ENCODE peak calls at places on chromosomes 12 and 14, in six cellular contexts. One of them, this sample, is unnamed.

GRCh38 chr14:96592591-96593388 is 90.6 kb downstream of the PAPOLA start:
- DNase-seq in sigmoid colon: peak; percentile 59
- DNase-seq in PC-3: no peak
- DNase-seq in breast epithelium: no peak
- DNase-seq in GM06990: peak; percentile 69
- DNase-seq in heart right ventricle: no peak
- DNase-seq in this sample: peak; percentile 18

GRCh38 chr14:85607571-85608219 is 77.8 kb downstream of the FLRT2 start:
- DNase-seq in sigmoid colon: no peak
- DNase-seq in PC-3: peak; percentile 69
- DNase-seq in breast epithelium: no peak
- DNase-seq in GM06990: no peak
- DNase-seq in heart right ventricle: no peak
- DNase-seq in this sample: peak; percentile 98

GRCh38 chr12:102959391-102959790 is 1.9 kb downstream of the ASCL1 start:
- DNase-seq in sigmoid colon: no peak
- DNase-seq in PC-3: no peak
- DNase-seq in breast epithelium: no peak
- DNase-seq in GM06990: no peak
- DNase-seq in heart right ventricle: no peak
- DNase-seq in this sample: no peak

GRCh38 chr12:481422-481821 is 21.7 kb downstream of the B4GALNT3 start:
- DNase-seq in sigmoid colon: peak; percentile 65
- DNase-seq in PC-3: no peak
- DNase-seq in breast epithelium: no peak
- DNase-seq in GM06990: no peak
- DNase-seq in heart right ventricle: peak; percentile 75
- DNase-seq in this sample: no peak

GRCh38 chr12:94145231-94145979 is 3.0 kb upstream of the PLXNC1 start:
- DNase-seq in sigmoid colon: no peak
- DNase-seq in PC-3: peak; percentile 61
- DNase-seq in breast epithelium: no peak
- DNase-seq in GM06990: no peak
- DNase-seq in heart right ventricle: no peak
- DNase-seq in this sample: peak; percentile 21

GRCh38 chr14:31206536-31207286 is 882 bp downstream of the HECTD1 start:
- DNase-seq in sigmoid colon: peak; percentile 71
- DNase-seq in PC-3: peak; percentile 16
- DNase-seq in breast epithelium: peak; percentile 20
- DNase-seq in GM06990: peak; percentile 80
- DNase-seq in heart right ventricle: peak; percentile 7
- DNase-seq in this sample: no peak

GRCh38 chr14:34303811-34304210 is 158.2 kb downstream of the SPTSSA start:
- DNase-seq in sigmoid colon: no peak
- DNase-seq in PC-3: no peak
- DNase-seq in breast epithelium: no peak
- DNase-seq in GM06990: no peak
- DNase-seq in heart right ventricle: no peak
- DNase-seq in this sample: no peak

GRCh38 chr12:48122065-48122834 is 3.1 kb downstream of the PFKM start:
- DNase-seq in sigmoid colon: no peak
- DNase-seq in PC-3: peak; percentile 20
- DNase-seq in breast epithelium: no peak
- DNase-seq in GM06990: no peak
- DNase-seq in heart right ventricle: peak; percentile 34
- DNase-seq in this sample: no peak

GRCh38 chr12:32918890-32919791 is 22.6 kb upstream of the PKP2 start:
- DNase-seq in sigmoid colon: no peak
- DNase-seq in PC-3: peak; percentile 72
- DNase-seq in breast epithelium: no peak
- DNase-seq in GM06990: no peak
- DNase-seq in heart right ventricle: peak; percentile 9
- DNase-seq in this sample: peak; percentile 90

GRCh38 chr12:31967569-31967968 is 8.4 kb downstream of the RESF1 start:
- DNase-seq in sigmoid colon: no peak
- DNase-seq in PC-3: no peak
- DNase-seq in breast epithelium: no peak
- DNase-seq in GM06990: no peak
- DNase-seq in heart right ventricle: no peak
- DNase-seq in this sample: no peak

GRCh38 chr12:96811083-96811482 is 96.0 kb upstream of the NEDD1 start:
- DNase-seq in sigmoid colon: no peak
- DNase-seq in PC-3: peak; percentile 99
- DNase-seq in breast epithelium: no peak
- DNase-seq in GM06990: no peak
- DNase-seq in heart right ventricle: no peak
- DNase-seq in this sample: peak; percentile 99

GRCh38 chr12:62866451-62867082 is 68.4 kb downstream of the PPM1H start:
- DNase-seq in sigmoid colon: no peak
- DNase-seq in PC-3: peak; percentile 81
- DNase-seq in breast epithelium: no peak
- DNase-seq in GM06990: no peak
- DNase-seq in heart right ventricle: no peak
- DNase-seq in this sample: peak; percentile 37

GRCh38 chr12:32025906-32026305 is 66.7 kb downstream of the RESF1 start:
- DNase-seq in sigmoid colon: no peak
- DNase-seq in PC-3: no peak
- DNase-seq in breast epithelium: no peak
- DNase-seq in GM06990: no peak
- DNase-seq in heart right ventricle: no peak
- DNase-seq in this sample: no peak

GRCh38 chr14:98162829-98163228 is 1109.2 kb downstream of the BCL11B start:
- DNase-seq in sigmoid colon: no peak
- DNase-seq in PC-3: no peak
- DNase-seq in breast epithelium: no peak
- DNase-seq in GM06990: no peak
- DNase-seq in heart right ventricle: no peak
- DNase-seq in this sample: no peak

GRCh38 chr12:57632369-57632897 is 568 bp downstream of the B4GALNT1 start:
- DNase-seq in sigmoid colon: peak; percentile 67
- DNase-seq in PC-3: peak; percentile 25
- DNase-seq in breast epithelium: peak; percentile 17
- DNase-seq in GM06990: no peak
- DNase-seq in heart right ventricle: no peak
- DNase-seq in this sample: no peak

GRCh38 chr12:6821674-6822433 is at the start of gene GPR162:
- DNase-seq in sigmoid colon: peak; percentile 88
- DNase-seq in PC-3: no peak
- DNase-seq in breast epithelium: no peak
- DNase-seq in GM06990: no peak
- DNase-seq in heart right ventricle: peak; percentile 63
- DNase-seq in this sample: no peak

GRCh38 chr14:103033744-103034143 is 23.6 kb downstream of the CDC42BPB start:
- DNase-seq in sigmoid colon: no peak
- DNase-seq in PC-3: peak; percentile 94
- DNase-seq in breast epithelium: no peak
- DNase-seq in GM06990: no peak
- DNase-seq in heart right ventricle: no peak
- DNase-seq in this sample: no peak

GRCh38 chr12:59780605-59781135 is 184.8 kb downstream of the SLC16A7 start:
- DNase-seq in sigmoid colon: no peak
- DNase-seq in PC-3: peak; percentile 51
- DNase-seq in breast epithelium: no peak
- DNase-seq in GM06990: no peak
- DNase-seq in heart right ventricle: no peak
- DNase-seq in this sample: peak; percentile 63

GRCh38 chr14:31829256-31829923 is 247.7 kb upstream of the ARHGAP5 start:
- DNase-seq in sigmoid colon: no peak
- DNase-seq in PC-3: peak; percentile 13
- DNase-seq in breast epithelium: no peak
- DNase-seq in GM06990: no peak
- DNase-seq in heart right ventricle: no peak
- DNase-seq in this sample: peak; percentile 56

GRCh38 chr14:93683241-93683640 is 105.0 kb downstream of the PRIMA1 start:
- DNase-seq in sigmoid colon: no peak
- DNase-seq in PC-3: no peak
- DNase-seq in breast epithelium: no peak
- DNase-seq in GM06990: no peak
- DNase-seq in heart right ventricle: no peak
- DNase-seq in this sample: peak; percentile 3

GRCh38 chr12:68769941-68770340 is 24.0 kb downstream of the SLC35E3 start:
- DNase-seq in sigmoid colon: no peak
- DNase-seq in PC-3: no peak
- DNase-seq in breast epithelium: no peak
- DNase-seq in GM06990: no peak
- DNase-seq in heart right ventricle: no peak
- DNase-seq in this sample: no peak

GRCh38 chr12:96249196-96250118 is 55.3 kb downstream of the ELK3 start:
- DNase-seq in sigmoid colon: peak; percentile 91
- DNase-seq in PC-3: no peak
- DNase-seq in breast epithelium: no peak
- DNase-seq in GM06990: no peak
- DNase-seq in heart right ventricle: peak; percentile 73
- DNase-seq in this sample: no peak

GRCh38 chr12:97960741-97961608 is 498.4 kb downstream of the RMST start:
- DNase-seq in sigmoid colon: no peak
- DNase-seq in PC-3: peak; percentile 36
- DNase-seq in breast epithelium: no peak
- DNase-seq in GM06990: no peak
- DNase-seq in heart right ventricle: peak; percentile 9
- DNase-seq in this sample: peak; percentile 38

GRCh38 chr14:91545946-91546716 is 36.0 kb upstream of the PPP4R3A start:
- DNase-seq in sigmoid colon: no peak
- DNase-seq in PC-3: peak; percentile 69
- DNase-seq in breast epithelium: no peak
- DNase-seq in GM06990: no peak
- DNase-seq in heart right ventricle: no peak
- DNase-seq in this sample: peak; percentile 17

GRCh38 chr12:132827763-132828703 is 636 bp downstream of the GOLGA3 start:
- DNase-seq in sigmoid colon: no peak
- DNase-seq in PC-3: peak; percentile 77
- DNase-seq in breast epithelium: peak; percentile 25
- DNase-seq in GM06990: peak; percentile 47
- DNase-seq in heart right ventricle: peak; percentile 14
- DNase-seq in this sample: peak; percentile 72

GRCh38 chr14:22900088-22900799 is 17.2 kb downstream of the REM2 start:
- DNase-seq in sigmoid colon: no peak
- DNase-seq in PC-3: peak; percentile 80
- DNase-seq in breast epithelium: no peak
- DNase-seq in GM06990: no peak
- DNase-seq in heart right ventricle: peak; percentile 44
- DNase-seq in this sample: peak; percentile 72

GRCh38 chr12:128365831-128366231 is 98.9 kb downstream of the TMEM132C start:
- DNase-seq in sigmoid colon: peak; percentile 72
- DNase-seq in PC-3: no peak
- DNase-seq in breast epithelium: no peak
- DNase-seq in GM06990: no peak
- DNase-seq in heart right ventricle: no peak
- DNase-seq in this sample: no peak

GRCh38 chr12:43957732-43958131 is 121.9 kb downstream of the TMEM117 start:
- DNase-seq in sigmoid colon: no peak
- DNase-seq in PC-3: peak; percentile 79
- DNase-seq in breast epithelium: no peak
- DNase-seq in GM06990: peak; percentile 10
- DNase-seq in heart right ventricle: peak; percentile 12
- DNase-seq in this sample: peak; percentile 66

GRCh38 chr12:65930114-65930828 is 106.0 kb downstream of the HMGA2 start:
- DNase-seq in sigmoid colon: no peak
- DNase-seq in PC-3: no peak
- DNase-seq in breast epithelium: no peak
- DNase-seq in GM06990: no peak
- DNase-seq in heart right ventricle: no peak
- DNase-seq in this sample: no peak

DNA sequence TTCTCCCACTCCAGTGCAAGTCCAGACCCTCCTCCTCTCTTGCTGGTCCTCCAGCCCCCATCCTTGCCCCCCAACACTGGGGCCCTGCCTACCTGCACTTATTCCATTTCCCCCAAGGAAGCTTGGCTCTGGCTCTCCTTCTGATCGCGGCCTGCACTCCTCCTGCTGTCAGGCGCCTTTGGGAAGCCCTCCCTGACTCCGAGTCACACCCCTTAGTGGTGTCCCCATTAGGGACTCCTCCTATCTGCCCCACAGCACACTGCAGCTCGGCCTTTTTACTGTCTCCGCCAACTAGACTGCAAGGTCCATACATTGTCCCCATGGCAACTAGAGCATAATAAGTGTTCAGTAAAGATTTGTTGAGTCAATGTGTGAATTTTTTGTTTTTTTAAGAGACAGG is 32.9 kb downstream of the FIGNL2 start:
- DNase-seq in sigmoid colon: no peak
- DNase-seq in PC-3: no peak
- DNase-seq in breast epithelium: no peak
- DNase-seq in GM06990: no peak
- DNase-seq in heart right ventricle: no peak
- DNase-seq in this sample: no peak
- TF ChIP-seq CTCF in sigmoid colon: no peak
- TF ChIP-seq CTCF in PC-3: no peak
- TF ChIP-seq CTCF in breast epithelium: no peak
- TF ChIP-seq CTCF in GM06990: no peak
- TF ChIP-seq CTCF in heart right ventricle: no peak
- TF ChIP-seq CTCF in this sample: no peak

GRCh38 chr12:72273499-72273837 is 1.3 kb downstream of the TRHDE start:
- DNase-seq in sigmoid colon: no peak
- DNase-seq in PC-3: peak; percentile 59
- DNase-seq in breast epithelium: no peak
- DNase-seq in GM06990: peak; percentile 1
- DNase-seq in heart right ventricle: no peak
- DNase-seq in this sample: no peak
- H3K27me3 ChIP-seq in sigmoid colon: peaks cover 40% of the 10 kb centered on the region
- H3K27me3 ChIP-seq in PC-3: no peaks in the 10 kb centered on the region
- H3K27me3 ChIP-seq in breast epithelium: peaks cover 8% of the 10 kb centered on the region
- H3K27me3 ChIP-seq in GM06990: no peaks in the 10 kb centered on the region
- H3K27me3 ChIP-seq in heart right ventricle: peaks cover 57% of the 10 kb centered on the region
- H3K27me3 ChIP-seq in this sample: peaks cover 35% of the 10 kb centered on the region

GRCh38 chr14:60248697-60249314 is at the start of gene PPM1A:
- DNase-seq in sigmoid colon: peak; percentile 98
- DNase-seq in PC-3: peak; percentile 100
- DNase-seq in breast epithelium: peak; percentile 96
- DNase-seq in GM06990: peak; percentile 98
- DNase-seq in heart right ventricle: peak; percentile 95
- DNase-seq in this sample: peak; percentile 82
- TF ChIP-seq CTCF in sigmoid colon: no peak
- TF ChIP-seq CTCF in PC-3: no peak
- TF ChIP-seq CTCF in breast epithelium: no peak
- TF ChIP-seq CTCF in GM06990: no peak
- TF ChIP-seq CTCF in heart right ventricle: no peak
- TF ChIP-seq CTCF in this sample: no peak

GRCh38 chr12:52783563-52784316 is 6.6 kb upstream of the KRT76 start:
- DNase-seq in sigmoid colon: no peak
- DNase-seq in PC-3: no peak
- DNase-seq in breast epithelium: no peak
- DNase-seq in GM06990: no peak
- DNase-seq in heart right ventricle: no peak
- DNase-seq in this sample: no peak

GRCh38 chr12:52782502-52782901 is 5.4 kb upstream of the KRT76 start:
- DNase-seq in sigmoid colon: no peak
- DNase-seq in PC-3: no peak
- DNase-seq in breast epithelium: no peak
- DNase-seq in GM06990: no peak
- DNase-seq in heart right ventricle: no peak
- DNase-seq in this sample: no peak

GRCh38 chr12:52781399-52782082 is 4.4 kb upstream of the KRT76 start:
- DNase-seq in sigmoid colon: no peak
- DNase-seq in PC-3: no peak
- DNase-seq in breast epithelium: no peak
- DNase-seq in GM06990: no peak
- DNase-seq in heart right ventricle: no peak
- DNase-seq in this sample: no peak

GRCh38 chr12:52787324-52787996 is 8.5 kb downstream of the KRT3 start:
- DNase-seq in sigmoid colon: no peak
- DNase-seq in PC-3: no peak
- DNase-seq in breast epithelium: no peak
- DNase-seq in GM06990: no peak
- DNase-seq in heart right ventricle: no peak
- DNase-seq in this sample: no peak

GRCh38 chr12:52784909-52785308 is 7.8 kb upstream of the KRT76 start:
- DNase-seq in sigmoid colon: no peak
- DNase-seq in PC-3: no peak
- DNase-seq in breast epithelium: no peak
- DNase-seq in GM06990: no peak
- DNase-seq in heart right ventricle: no peak
- DNase-seq in this sample: no peak
- H3K27me3 ChIP-seq in sigmoid colon: peaks cover 5% of the 10 kb centered on the region
- H3K27me3 ChIP-seq in PC-3: peaks cover 9% of the 10 kb centered on the region
- H3K27me3 ChIP-seq in breast epithelium: no peaks in the 10 kb centered on the region
- H3K27me3 ChIP-seq in GM06990: no peaks in the 10 kb centered on the region
- H3K27me3 ChIP-seq in heart right ventricle: peaks cover 35% of the 10 kb centered on the region
- H3K27me3 ChIP-seq in this sample: peaks cover 14% of the 10 kb centered on the region